ENCODE peak calls at places on chromosomes 5 and 9, in nine cellular contexts. One of them, this sample, is unnamed.

GRCh38 chr5:118701796-118702195 is 286.6 kb downstream of the DTWD2 start:
- DNase-seq in IMR-90: no peak
- DNase-seq in GM23338: no peak
- DNase-seq in RWPE1: no peak
- DNase-seq in brain microvascular endothelial cell: peak
- DNase-seq in HL-60: no peak
- DNase-seq in fibroblast of lung: no peak
- DNase-seq in lower lobe of right lung: no peak
- DNase-seq in hepatocyte: no peak
- DNase-seq in this sample: no peak

GRCh38 chr5:111735829-111736228 is 21.2 kb downstream of the NREP start:
- DNase-seq in IMR-90: peak
- DNase-seq in GM23338: peak
- DNase-seq in RWPE1: peak
- DNase-seq in brain microvascular endothelial cell: peak
- DNase-seq in HL-60: no peak
- DNase-seq in fibroblast of lung: peak
- DNase-seq in lower lobe of right lung: no peak
- DNase-seq in hepatocyte: peak
- DNase-seq in this sample: peak

GRCh38 chr9:3419892-3420291 is 105.9 kb downstream of the RFX3 start:
- DNase-seq in IMR-90: no peak
- DNase-seq in GM23338: no peak
- DNase-seq in RWPE1: no peak
- DNase-seq in brain microvascular endothelial cell: no peak
- DNase-seq in HL-60: no peak
- DNase-seq in fibroblast of lung: no peak
- DNase-seq in lower lobe of right lung: no peak
- DNase-seq in hepatocyte: no peak
- DNase-seq in this sample: no peak

GRCh38 chr9:82201186-82201585 is 212.6 kb downstream of the SPATA31D1 start:
- DNase-seq in IMR-90: no peak
- DNase-seq in GM23338: no peak
- DNase-seq in RWPE1: no peak
- DNase-seq in brain microvascular endothelial cell: no peak
- DNase-seq in HL-60: no peak
- DNase-seq in fibroblast of lung: no peak
- DNase-seq in lower lobe of right lung: no peak
- DNase-seq in hepatocyte: no peak
- DNase-seq in this sample: no peak

GRCh38 chr5:16600397-16600796 is 16.4 kb downstream of the RETREG1 start:
- DNase-seq in IMR-90: no peak
- DNase-seq in GM23338: no peak
- DNase-seq in RWPE1: no peak
- DNase-seq in brain microvascular endothelial cell: peak
- DNase-seq in HL-60: no peak
- DNase-seq in fibroblast of lung: peak
- DNase-seq in lower lobe of right lung: peak
- DNase-seq in hepatocyte: peak
- DNase-seq in this sample: peak

GRCh38 chr5:141236516-141237313 is 8.5 kb upstream of the PCDHB15 start:
- DNase-seq in IMR-90: no peak
- DNase-seq in GM23338: peak
- DNase-seq in RWPE1: no peak
- DNase-seq in brain microvascular endothelial cell: no peak
- DNase-seq in HL-60: no peak
- DNase-seq in fibroblast of lung: no peak
- DNase-seq in lower lobe of right lung: no peak
- DNase-seq in hepatocyte: no peak
- DNase-seq in this sample: no peak

GRCh38 chr9:110156902-110157301 is 51.1 kb downstream of the C9orf152 start:
- DNase-seq in IMR-90: no peak
- DNase-seq in GM23338: no peak
- DNase-seq in RWPE1: no peak
- DNase-seq in brain microvascular endothelial cell: peak
- DNase-seq in HL-60: peak
- DNase-seq in fibroblast of lung: peak
- DNase-seq in lower lobe of right lung: no peak
- DNase-seq in hepatocyte: no peak
- DNase-seq in this sample: peak

GRCh38 chr5:155001523-155001922 is 12.0 kb upstream of the KIF4B start:
- DNase-seq in IMR-90: no peak
- DNase-seq in GM23338: no peak
- DNase-seq in RWPE1: no peak
- DNase-seq in brain microvascular endothelial cell: no peak
- DNase-seq in HL-60: no peak
- DNase-seq in fibroblast of lung: no peak
- DNase-seq in lower lobe of right lung: no peak
- DNase-seq in hepatocyte: no peak
- DNase-seq in this sample: no peak

GRCh38 chr5:150473673-150474358 is 24.3 kb upstream of the RPS14 start:
- DNase-seq in IMR-90: peak
- DNase-seq in GM23338: peak
- DNase-seq in RWPE1: peak
- DNase-seq in brain microvascular endothelial cell: peak
- DNase-seq in HL-60: no peak
- DNase-seq in fibroblast of lung: peak
- DNase-seq in lower lobe of right lung: peak
- DNase-seq in hepatocyte: peak
- DNase-seq in this sample: peak

GRCh38 chr9:94922098-94922607 is 195.7 kb downstream of the AOPEP start:
- DNase-seq in IMR-90: peak
- DNase-seq in GM23338: no peak
- DNase-seq in RWPE1: peak
- DNase-seq in brain microvascular endothelial cell: peak
- DNase-seq in HL-60: no peak
- DNase-seq in fibroblast of lung: peak
- DNase-seq in lower lobe of right lung: peak
- DNase-seq in hepatocyte: peak
- DNase-seq in this sample: peak

GRCh38 chr9:98007251-98007928 is 24.2 kb downstream of the ANP32B start:
- DNase-seq in IMR-90: no peak
- DNase-seq in GM23338: no peak
- DNase-seq in RWPE1: no peak
- DNase-seq in brain microvascular endothelial cell: no peak
- DNase-seq in HL-60: no peak
- DNase-seq in fibroblast of lung: no peak
- DNase-seq in lower lobe of right lung: no peak
- DNase-seq in hepatocyte: no peak
- DNase-seq in this sample: no peak

GRCh38 chr5:115875447-115875846 is 33.7 kb downstream of the AP3S1 start:
- DNase-seq in IMR-90: no peak
- DNase-seq in GM23338: peak
- DNase-seq in RWPE1: no peak
- DNase-seq in brain microvascular endothelial cell: no peak
- DNase-seq in HL-60: no peak
- DNase-seq in fibroblast of lung: no peak
- DNase-seq in lower lobe of right lung: no peak
- DNase-seq in hepatocyte: no peak
- DNase-seq in this sample: no peak

GRCh38 chr9:71975833-71976232 is 64.4 kb downstream of the C9orf85 start:
- DNase-seq in IMR-90: no peak
- DNase-seq in GM23338: no peak
- DNase-seq in RWPE1: no peak
- DNase-seq in brain microvascular endothelial cell: no peak
- DNase-seq in HL-60: no peak
- DNase-seq in fibroblast of lung: peak
- DNase-seq in lower lobe of right lung: no peak
- DNase-seq in hepatocyte: no peak
- DNase-seq in this sample: no peak

GRCh38 chr5:177575488-177575887 is 16.5 kb upstream of the TMED9 start:
- DNase-seq in IMR-90: no peak
- DNase-seq in GM23338: no peak
- DNase-seq in RWPE1: no peak
- DNase-seq in brain microvascular endothelial cell: no peak
- DNase-seq in HL-60: no peak
- DNase-seq in fibroblast of lung: no peak
- DNase-seq in lower lobe of right lung: no peak
- DNase-seq in hepatocyte: no peak
- DNase-seq in this sample: no peak

GRCh38 chr5:113652161-113652560 is 138.7 kb downstream of the YTHDC2 start:
- DNase-seq in IMR-90: no peak
- DNase-seq in GM23338: no peak
- DNase-seq in RWPE1: no peak
- DNase-seq in brain microvascular endothelial cell: no peak
- DNase-seq in HL-60: no peak
- DNase-seq in fibroblast of lung: no peak
- DNase-seq in lower lobe of right lung: no peak
- DNase-seq in hepatocyte: no peak
- DNase-seq in this sample: no peak

GRCh38 chr5:7690557-7690956 is 160.4 kb downstream of the CFAP90 start:
- DNase-seq in IMR-90: no peak
- DNase-seq in GM23338: no peak
- DNase-seq in RWPE1: no peak
- DNase-seq in brain microvascular endothelial cell: no peak
- DNase-seq in HL-60: no peak
- DNase-seq in fibroblast of lung: no peak
- DNase-seq in lower lobe of right lung: no peak
- DNase-seq in hepatocyte: no peak
- DNase-seq in this sample: no peak

GRCh38 chr5:7682379-7682778 is 168.6 kb downstream of the CFAP90 start:
- DNase-seq in IMR-90: no peak
- DNase-seq in GM23338: no peak
- DNase-seq in RWPE1: no peak
- DNase-seq in brain microvascular endothelial cell: no peak
- DNase-seq in HL-60: no peak
- DNase-seq in fibroblast of lung: no peak
- DNase-seq in lower lobe of right lung: no peak
- DNase-seq in hepatocyte: no peak
- DNase-seq in this sample: no peak

GRCh38 chr5:7683753-7684152 is 167.2 kb downstream of the CFAP90 start:
- DNase-seq in IMR-90: no peak
- DNase-seq in GM23338: no peak
- DNase-seq in RWPE1: no peak
- DNase-seq in brain microvascular endothelial cell: no peak
- DNase-seq in HL-60: no peak
- DNase-seq in fibroblast of lung: no peak
- DNase-seq in lower lobe of right lung: no peak
- DNase-seq in hepatocyte: no peak
- DNase-seq in this sample: no peak

GRCh38 chr5:7686794-7687193 is 164.1 kb downstream of the CFAP90 start:
- DNase-seq in IMR-90: no peak
- DNase-seq in GM23338: peak
- DNase-seq in RWPE1: no peak
- DNase-seq in brain microvascular endothelial cell: no peak
- DNase-seq in HL-60: no peak
- DNase-seq in fibroblast of lung: no peak
- DNase-seq in lower lobe of right lung: no peak
- DNase-seq in hepatocyte: no peak
- DNase-seq in this sample: no peak
- TF ChIP-seq CTCF in IMR-90: no peak
- TF ChIP-seq CTCF in GM23338: peak
- TF ChIP-seq CTCF in RWPE1: no peak
- TF ChIP-seq CTCF in brain microvascular endothelial cell: no peak
- TF ChIP-seq CTCF in HL-60: no peak
- TF ChIP-seq CTCF in fibroblast of lung: no peak
- TF ChIP-seq CTCF in lower lobe of right lung: no peak
- TF ChIP-seq CTCF in hepatocyte: no peak
- TF ChIP-seq CTCF in this sample: no peak

GRCh38 chr5:167631191-167631590 is 660.3 kb upstream of the WWC1 start:
- DNase-seq in IMR-90: no peak
- DNase-seq in GM23338: no peak
- DNase-seq in RWPE1: no peak
- DNase-seq in brain microvascular endothelial cell: no peak
- DNase-seq in HL-60: no peak
- DNase-seq in fibroblast of lung: no peak
- DNase-seq in lower lobe of right lung: no peak
- DNase-seq in hepatocyte: no peak
- DNase-seq in this sample: no peak

GRCh38 chr5:167634432-167634831 is 657.0 kb upstream of the WWC1 start:
- DNase-seq in IMR-90: peak
- DNase-seq in GM23338: no peak
- DNase-seq in RWPE1: no peak
- DNase-seq in brain microvascular endothelial cell: peak
- DNase-seq in HL-60: no peak
- DNase-seq in fibroblast of lung: peak
- DNase-seq in lower lobe of right lung: no peak
- DNase-seq in hepatocyte: peak
- DNase-seq in this sample: peak

GRCh38 chr5:167629634-167630033 is 661.8 kb upstream of the WWC1 start:
- DNase-seq in IMR-90: no peak
- DNase-seq in GM23338: no peak
- DNase-seq in RWPE1: no peak
- DNase-seq in brain microvascular endothelial cell: no peak
- DNase-seq in HL-60: no peak
- DNase-seq in fibroblast of lung: no peak
- DNase-seq in lower lobe of right lung: no peak
- DNase-seq in hepatocyte: no peak
- DNase-seq in this sample: no peak

GRCh38 chr5:167633114-167633513 is 658.3 kb upstream of the WWC1 start:
- DNase-seq in IMR-90: no peak
- DNase-seq in GM23338: no peak
- DNase-seq in RWPE1: no peak
- DNase-seq in brain microvascular endothelial cell: no peak
- DNase-seq in HL-60: no peak
- DNase-seq in fibroblast of lung: no peak
- DNase-seq in lower lobe of right lung: no peak
- DNase-seq in hepatocyte: no peak
- DNase-seq in this sample: no peak

GRCh38 chr5:167633931-167634341 is 657.5 kb upstream of the WWC1 start:
- DNase-seq in IMR-90: peak
- DNase-seq in GM23338: no peak
- DNase-seq in RWPE1: no peak
- DNase-seq in brain microvascular endothelial cell: peak
- DNase-seq in HL-60: no peak
- DNase-seq in fibroblast of lung: peak
- DNase-seq in lower lobe of right lung: no peak
- DNase-seq in hepatocyte: no peak
- DNase-seq in this sample: no peak
- H3K27ac ChIP-seq in IMR-90: no peak
- H3K27ac ChIP-seq in GM23338: no peak
- H3K27ac ChIP-seq in RWPE1: no peak
- H3K27ac ChIP-seq in brain microvascular endothelial cell: peak
- H3K27ac ChIP-seq in HL-60: no peak
- H3K27ac ChIP-seq in fibroblast of lung: peak
- H3K27ac ChIP-seq in lower lobe of right lung: no peak
- H3K27ac ChIP-seq in hepatocyte: no peak
- H3K27ac ChIP-seq in this sample: no peak

DNA sequence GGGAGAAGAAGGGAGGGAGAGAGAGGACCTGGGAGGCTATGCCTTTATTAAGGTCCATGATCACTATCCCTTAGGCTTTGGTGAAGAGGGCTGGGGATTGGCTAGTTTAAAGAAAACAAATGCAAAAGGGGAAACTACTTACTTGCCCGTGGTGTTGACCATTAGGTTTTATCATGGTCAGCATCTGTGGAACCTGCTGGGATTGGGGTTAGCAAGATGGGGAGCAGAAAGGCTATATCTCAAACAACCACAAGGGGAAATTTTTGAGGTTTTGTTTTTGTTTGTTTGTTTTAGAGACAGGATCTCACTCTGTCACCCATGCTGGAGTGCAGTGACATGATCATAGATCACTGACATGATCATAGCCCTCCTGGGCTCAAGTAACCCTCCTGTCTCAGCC is 9.0 kb upstream of the RAD23B start:
- DNase-seq in IMR-90: no peak
- DNase-seq in GM23338: peak
- DNase-seq in RWPE1: no peak
- DNase-seq in brain microvascular endothelial cell: no peak
- DNase-seq in HL-60: no peak
- DNase-seq in fibroblast of lung: no peak
- DNase-seq in lower lobe of right lung: no peak
- DNase-seq in hepatocyte: no peak
- DNase-seq in this sample: no peak
- TF ChIP-seq CTCF in IMR-90: no peak
- TF ChIP-seq CTCF in GM23338: no peak
- TF ChIP-seq CTCF in RWPE1: no peak
- TF ChIP-seq CTCF in brain microvascular endothelial cell: peak
- TF ChIP-seq CTCF in HL-60: no peak
- TF ChIP-seq CTCF in fibroblast of lung: no peak
- TF ChIP-seq CTCF in lower lobe of right lung: no peak
- TF ChIP-seq CTCF in hepatocyte: no peak
- TF ChIP-seq CTCF in this sample: peak

GRCh38 chr5:163453705-163454104 is 6.2 kb downstream of the NUDCD2 start:
- DNase-seq in IMR-90: peak
- DNase-seq in GM23338: no peak
- DNase-seq in RWPE1: no peak
- DNase-seq in brain microvascular endothelial cell: no peak
- DNase-seq in HL-60: no peak
- DNase-seq in fibroblast of lung: peak
- DNase-seq in lower lobe of right lung: no peak
- DNase-seq in hepatocyte: no peak
- DNase-seq in this sample: peak
- H3K27ac ChIP-seq in IMR-90: no peak
- H3K27ac ChIP-seq in GM23338: no peak
- H3K27ac ChIP-seq in RWPE1: no peak
- H3K27ac ChIP-seq in brain microvascular endothelial cell: no peak
- H3K27ac ChIP-seq in HL-60: no peak
- H3K27ac ChIP-seq in fibroblast of lung: no peak
- H3K27ac ChIP-seq in lower lobe of right lung: no peak
- H3K27ac ChIP-seq in hepatocyte: no peak
- H3K27ac ChIP-seq in this sample: no peak